ENCODE peak calls at places on chromosomes 12 and 14, in six cellular contexts. U, P, Y, K, S and V are unnamed samples.
A peak's percentile ranks its signal among the peaks of the same experiment; 100 is the strongest.

GRCh38 chr12:19970116-19970515 is 398.2 kb upstream of the PDE3A start:
- DNase-seq in U (no peak), Y (no peak), P (no peak), K (no peak), S (no peak), V (no peak)

GRCh38 chr12:9273276-9273675 is 65.1 kb upstream of the PZP start:
- DNase-seq in P (no peak), K (no peak), U (no peak), S (no peak), Y (no peak), V (no peak)

GRCh38 chr12:21819236-21819635 is 44.7 kb upstream of the KCNJ8 start:
- DNase-seq in K (no peak), S (no peak), Y (no peak), P (no peak), U (no peak), V (no peak)

GRCh38 chr12:103505371-103506236 is 9.8 kb upstream of the C12orf42 start:
- DNase-seq in K (no peak), S (no peak), U (no peak), Y (no peak), P (no peak), V (no peak)

GRCh38 chr12:122350444-122350843 is 72.0 kb downstream of the CLIP1 start:
- DNase-seq in Y (peak; percentile 64), S (no peak), P (peak; percentile 16), K (no peak), U (no peak), V (peak; percentile 83)

GRCh38 chr14:21020977-21021545 is 3.8 kb downstream of the NDRG2 start:
- DNase-seq in P (no peak), U (no peak), Y (no peak), S (no peak), K (no peak), V (no peak)

GRCh38 chr14:87992349-87992719 is 648 bp downstream of the GALC start:
- DNase-seq in P (no peak), K (no peak), Y (no peak), U (no peak), S (no peak), V (peak; percentile 40)

GRCh38 chr14:67411820-67412421 is at the start of gene PLEK2:
- DNase-seq in S (no peak), Y (peak; percentile 14), U (peak; percentile 45), K (peak; percentile 84), P (no peak), V (peak; percentile 52)

GRCh38 chr12:46800160-46800559 is 25.6 kb downstream of the SLC38A4 start:
- DNase-seq in K (no peak), P (no peak), U (no peak), S (no peak), Y (no peak), V (no peak)

GRCh38 chr12:64526859-64527258 is 74.9 kb downstream of the TBK1 start:
- DNase-seq in U (no peak), K (no peak), S (no peak), Y (no peak), P (no peak), V (no peak)

GRCh38 chr12:62715086-62715786 is 219.7 kb downstream of the PPM1H start:
- DNase-seq in P (peak; percentile 43), S (no peak), Y (no peak), U (no peak), K (no peak), V (peak; percentile 51)

GRCh38 chr14:31320922-31321779 is 99.2 kb downstream of the HEATR5A start:
- DNase-seq in S (no peak), K (no peak), U (no peak), P (no peak), Y (no peak), V (no peak)

GRCh38 chr12:110311903-110312302 is 30.9 kb downstream of the ATP2A2 start:
- DNase-seq in U (no peak), P (no peak), Y (no peak), S (no peak), K (no peak), V (no peak)